ENCODE peak calls at places on chromosomes 6 and 20, in five cellular contexts. I is OCI-LY7, Q is psoas muscle, L is progenitor cell of endocrine pancreas, E is lower lobe of right lung. B is an unnamed sample.

GRCh38 chr20:8670900-8671229 is 398.0 kb upstream of the PLCB4 start:
- DNase-seq in L (no peak), E (no peak), I (no peak), Q (no peak), B (no peak)

GRCh38 chr6:163965426-163966348 is 551.2 kb downstream of the QKI start:
- DNase-seq in E (no peak), L (no peak), Q (peak), I (no peak), B (no peak)

GRCh38 chr6:105902401-105903031 is 183.6 kb upstream of the PRDM1 start:
- DNase-seq in I (peak), Q (no peak), E (no peak), L (no peak), B (no peak)

GRCh38 chr20:2697768-2698167 is 5.2 kb downstream of the EBF4 start:
- DNase-seq in E (no peak), Q (no peak), L (peak), I (no peak), B (no peak)

GRCh38 chr6:116971959-116972358 is 94.9 kb downstream of the RFX6 start:
- DNase-seq in Q (no peak), L (no peak), E (no peak), I (peak), B (no peak)

GRCh38 chr6:116406678-116407345 is 36.1 kb downstream of the DSE start:
- DNase-seq in L (no peak), E (no peak), I (no peak), Q (no peak), B (no peak)

GRCh38 chr6:22829070-22829469 is 259.7 kb downstream of the HDGFL1 start:
- DNase-seq in Q (no peak), I (no peak), L (no peak), E (no peak), B (no peak)

GRCh38 chr6:135170238-135170637 is 10.9 kb upstream of the MYB start:
- DNase-seq in I (no peak), E (no peak), L (no peak), Q (no peak), B (no peak)

GRCh38 chr6:105839266-105839665 is 246.9 kb upstream of the PRDM1 start:
- DNase-seq in E (no peak), Q (no peak), L (no peak), I (no peak), B (no peak)

DNA sequence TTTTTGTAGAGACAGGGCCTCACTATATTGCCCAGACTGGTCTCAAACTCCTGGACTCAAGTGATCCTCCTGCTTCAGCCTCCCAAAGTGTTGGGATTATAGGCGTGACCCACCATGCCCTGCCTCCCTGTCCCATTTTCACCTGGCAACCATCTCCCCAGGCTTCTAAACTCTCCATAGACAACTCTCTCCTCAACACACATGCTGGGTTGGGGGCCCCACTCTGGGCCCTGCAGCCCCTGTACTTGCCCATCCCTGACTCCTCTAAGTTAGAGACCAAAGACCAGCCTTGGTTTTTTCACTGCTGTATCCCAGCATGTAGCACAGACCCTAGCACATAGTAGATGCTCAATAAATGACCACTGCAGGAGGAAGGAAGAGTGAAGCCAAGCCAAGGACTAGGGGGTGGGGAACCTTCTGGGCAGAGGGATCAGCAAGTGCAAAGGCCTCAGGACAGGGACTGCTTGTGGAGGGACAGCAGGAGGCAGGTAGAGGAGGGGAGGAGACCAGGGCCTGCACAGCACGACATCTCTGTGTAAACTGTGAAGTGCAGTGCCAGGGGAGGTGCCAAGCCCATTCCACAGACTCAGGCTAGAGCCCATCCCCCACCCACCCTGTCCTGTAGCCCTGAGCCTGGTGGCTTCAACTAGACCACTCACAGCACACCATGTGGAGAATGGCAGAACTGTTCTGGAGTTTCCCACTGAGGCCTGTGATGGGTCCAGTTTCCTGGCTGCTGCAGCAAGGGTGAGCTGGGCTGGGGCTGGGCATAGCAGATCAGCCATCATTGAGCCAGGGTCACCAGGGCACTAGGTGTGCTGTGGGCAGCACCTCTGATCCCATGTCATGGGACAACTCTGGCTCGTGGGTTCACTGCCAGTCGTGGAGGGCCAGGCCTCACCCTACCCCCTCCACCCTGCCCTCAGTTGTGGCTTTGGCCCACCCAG is 3.4 kb upstream of the SRC start:
- DNase-seq in L (no peak), Q (no peak), E (no peak), I (peak), B (no peak)
- TF ChIP-seq CTCF in L (no peak), Q (no peak), E (no peak), I (no peak), B (peak)

DNA sequence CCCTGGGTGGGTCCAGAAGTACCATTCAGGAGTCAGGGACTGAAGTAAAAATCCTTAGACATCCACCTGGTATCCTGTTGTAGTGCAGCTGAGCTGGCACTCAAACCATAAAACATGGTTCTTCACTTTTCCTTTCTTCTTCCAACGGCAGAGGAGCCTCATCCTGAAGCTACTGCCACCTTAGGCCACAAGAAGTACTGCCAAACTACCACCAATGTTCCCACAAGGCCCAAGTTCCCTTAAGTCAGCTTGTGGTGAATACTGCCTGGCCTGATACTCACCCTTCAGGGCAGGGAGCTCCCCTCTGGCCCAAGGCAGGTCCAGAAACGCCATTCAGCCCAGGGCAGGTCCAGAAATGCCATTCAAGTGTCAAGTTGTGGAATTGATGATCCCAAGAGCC is 1053.4 kb upstream of the CITED2 start:
- DNase-seq in L (no peak), Q (no peak), E (no peak), I (peak), B (no peak)
- TF ChIP-seq CTCF in L (no peak), Q (no peak), E (no peak), I (peak), B (no peak)

DNA sequence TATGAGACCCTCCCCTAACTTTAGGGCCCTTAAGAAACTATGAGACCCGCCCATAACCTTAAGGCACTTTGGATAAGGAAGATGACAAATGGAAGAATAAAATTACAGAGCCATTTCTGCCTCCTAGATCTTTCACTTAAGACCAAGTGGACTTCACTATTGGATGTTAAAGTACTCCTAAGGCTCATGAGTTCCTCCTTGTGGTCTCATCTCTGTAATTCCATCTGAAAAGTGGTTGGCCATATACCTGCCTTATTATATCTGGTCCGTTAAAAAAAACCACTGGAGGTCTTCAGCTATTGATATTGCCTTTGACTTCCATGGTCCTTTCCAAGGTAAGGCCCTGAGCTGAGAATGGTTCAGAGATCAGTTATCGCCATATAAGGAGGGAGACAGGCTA is 310.3 kb downstream of the EYA4 start:
- DNase-seq in Q (no peak), I (no peak), L (no peak), E (no peak), B (no peak)
- TF ChIP-seq CTCF in Q (no peak), I (no peak), L (no peak), E (no peak), B (no peak)

DNA sequence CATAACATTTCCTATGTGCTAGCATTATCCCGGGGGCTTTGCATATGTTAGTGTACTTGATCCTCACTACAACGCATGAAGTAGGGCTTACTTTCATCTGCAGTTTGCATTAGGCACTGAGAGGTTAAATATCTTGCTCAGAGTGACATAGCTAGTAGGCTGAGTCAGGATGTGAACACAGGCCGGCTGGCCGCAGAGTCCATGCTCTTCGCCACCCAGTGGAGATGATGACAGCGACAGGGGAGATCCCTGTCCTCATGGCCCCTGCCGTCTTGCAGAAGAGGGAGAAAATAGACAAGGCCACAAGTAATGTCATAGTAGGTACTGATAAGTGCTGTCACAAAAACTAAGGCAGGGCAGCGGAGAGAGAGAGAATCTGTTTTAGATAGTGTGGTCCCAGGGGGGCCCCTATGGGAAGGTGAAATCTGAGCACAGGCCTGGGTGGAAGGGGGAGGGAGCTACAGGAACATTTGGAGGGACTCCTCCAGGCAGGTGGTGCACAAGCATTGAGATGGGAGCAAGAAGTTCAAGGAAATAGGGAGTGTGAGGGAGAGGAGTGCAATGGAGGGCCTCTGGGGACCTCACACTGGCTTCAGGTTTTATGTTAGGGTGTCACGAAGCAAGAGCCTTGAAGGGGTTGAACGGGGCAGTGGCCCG is 46.8 kb downstream of the LYRM4 start:
- DNase-seq in I (no peak), E (no peak), L (no peak), Q (no peak), B (no peak)
- TF ChIP-seq CTCF in I (no peak), E (no peak), L (no peak), Q (no peak), B (no peak)

GRCh38 chr6:141988954-141989705 is 143.6 kb upstream of the GJE1 start:
- DNase-seq in I (peak), L (no peak), Q (no peak), E (no peak), B (no peak)
- TF ChIP-seq CTCF in I (peak), L (peak), Q (peak), E (peak), B (peak)